ENCODE peak calls at places on chromosomes 4 and X, in six cellular contexts. G is GM20000, N is Calu3, L is ovary, D is cardiac muscle cell, W is WERI-Rb-1. J is an unnamed sample.
A peak's percentile ranks its signal among the peaks of the same experiment; 100 is the strongest.

GRCh38 chrX:118974088-118974907 is at the start of gene LONRF3:
- DNase-seq in G (peak; percentile 22), N (peak; percentile 44), L (peak; percentile 73), D (peak; percentile 13), W (peak; percentile 7), J (peak; percentile 79)

GRCh38 chrX:50100188-50100587 is 100.6 kb downstream of the AKAP4 start:
- DNase-seq in G (peak; percentile 4), N (peak; percentile 28), L (no peak), D (peak; percentile 33), W (no peak), J (no peak)

GRCh38 chr4:86242677-86243076 is 117.2 kb downstream of the MAPK10 start:
- DNase-seq in G (no peak), N (no peak), L (no peak), D (no peak), W (peak; percentile 14), J (no peak)

GRCh38 chr4:174314770-174315169 is 31.1 kb downstream of the CEP44 start:
- DNase-seq in G (no peak), N (no peak), L (no peak), D (no peak), W (peak; percentile 49), J (no peak)

GRCh38 chr4:183540498-183540953 is 35.7 kb downstream of the ING2 start:
- DNase-seq in G (no peak), N (no peak), L (peak; percentile 42), D (peak; percentile 2), W (no peak), J (no peak)

GRCh38 chr4:1748465-1748995 is 27.2 kb downstream of the TACC3 start:
- DNase-seq in G (peak; percentile 96), N (peak; percentile 89), L (peak; percentile 48), D (peak; percentile 91), W (peak; percentile 91), J (peak; percentile 81)

GRCh38 chr4:153649572-153649991 is 34.5 kb upstream of the TLR2 start:
- DNase-seq in G (no peak), N (no peak), L (no peak), D (peak; percentile 10), W (peak; percentile 31), J (no peak)

GRCh38 chrX:153934473-153935325 is at the start of gene NAA10:
- DNase-seq in G (peak; percentile 95), N (peak; percentile 83), L (peak; percentile 72), D (peak; percentile 84), W (peak; percentile 81), J (peak; percentile 81)

GRCh38 chr4:3441501-3442459 is at the start of gene HGFAC:
- DNase-seq in G (no peak), N (no peak), L (no peak), D (no peak), W (no peak), J (no peak)

GRCh38 chr4:173289351-173289725 is 44.8 kb downstream of the HMGB2 start:
- DNase-seq in G (no peak), N (no peak), L (no peak), D (peak; percentile 5), W (no peak), J (no peak)

GRCh38 chr4:109914356-109914755 is 1.7 kb downstream of the EGF start:
- DNase-seq in G (no peak), N (no peak), L (no peak), D (no peak), W (no peak), J (no peak)

GRCh38 chr4:143311924-143312323 is 24.8 kb upstream of the GAB1 start:
- DNase-seq in G (no peak), N (no peak), L (no peak), D (no peak), W (no peak), J (no peak)

GRCh38 chrX:70505451-70505841 is 60.8 kb downstream of the DLG3 start:
- DNase-seq in G (no peak), N (no peak), L (no peak), D (no peak), W (peak; percentile 44), J (no peak)

GRCh38 chrX:1239681-1240142 is 27.3 kb upstream of the CRLF2 start:
- DNase-seq in G (peak; percentile 77), N (no peak), L (no peak), D (no peak), W (no peak), J (peak; percentile 61)

GRCh38 chrX:1941291-1941690 is 326.4 kb downstream of the ASMT start:
- DNase-seq in G (no peak), N (no peak), L (no peak), D (peak; percentile 15), W (no peak), J (no peak)

GRCh38 chr4:189285377-189285776 is 655.3 kb upstream of the FRG1 start:
- DNase-seq in G (no peak), N (no peak), L (no peak), D (no peak), W (no peak), J (no peak)

GRCh38 chrX:22234380-22234779 is 38.3 kb upstream of the CBLL2 start:
- DNase-seq in G (no peak), N (no peak), L (no peak), D (no peak), W (peak; percentile 12), J (no peak)

GRCh38 chr4:131093303-131093702 is 1997.4 kb downstream of the C4orf33 start:
- DNase-seq in G (no peak), N (no peak), L (no peak), D (no peak), W (no peak), J (no peak)

GRCh38 chrX:23938690-23939089 is 30.9 kb downstream of the CXorf58 start:
- DNase-seq in G (no peak), N (no peak), L (no peak), D (no peak), W (no peak), J (no peak)

GRCh38 chr4:108209489-108209888 is 40.8 kb upstream of the LEF1 start:
- DNase-seq in G (no peak), N (no peak), L (no peak), D (no peak), W (no peak), J (no peak)

GRCh38 chrX:14798805-14799397 is 74.0 kb downstream of the FANCB start:
- DNase-seq in G (no peak), N (no peak), L (no peak), D (no peak), W (no peak), J (no peak)

GRCh38 chr4:185128272-185129119 is 14.6 kb upstream of the SLC25A4 start:
- DNase-seq in G (peak; percentile 70), N (peak; percentile 24), L (peak; percentile 59), D (peak; percentile 44), W (no peak), J (peak; percentile 22)

GRCh38 chr4:54678826-54679225 is 21.1 kb downstream of the KIT start:
- DNase-seq in G (no peak), N (no peak), L (no peak), D (peak; percentile 0), W (no peak), J (no peak)

GRCh38 chr4:55018521-55018920 is 106.9 kb downstream of the KDR start:
- DNase-seq in G (no peak), N (no peak), L (no peak), D (no peak), W (no peak), J (no peak)

GRCh38 chr4:47002593-47002992 is 9.2 kb upstream of the GABRA4 start:
- DNase-seq in G (no peak), N (no peak), L (no peak), D (no peak), W (no peak), J (no peak)

GRCh38 chrX:52509916-52510315 is 6.9 kb downstream of the XAGE1B start:
- DNase-seq in G (no peak), N (no peak), L (no peak), D (no peak), W (no peak), J (no peak)

GRCh38 chr4:123986268-123986798 is 589.7 kb downstream of the SPRY1 start:
- DNase-seq in G (no peak), N (peak; percentile 3), L (peak; percentile 39), D (no peak), W (no peak), J (peak; percentile 13)

GRCh38 chrX:134542485-134542884 is 82.5 kb downstream of the HPRT1 start:
- DNase-seq in G (no peak), N (no peak), L (peak; percentile 76), D (no peak), W (peak; percentile 37), J (no peak)
- TF ChIP-seq CTCF in G (no peak), N (no peak), L (no peak), D (no peak), W (no peak), J (no peak)

GRCh38 chr4:44772340-44772739 is 46.0 kb upstream of the GNPDA2 start:
- DNase-seq in G (no peak), N (no peak), L (no peak), D (no peak), W (no peak), J (no peak)

GRCh38 chr4:44766453-44766852 is 40.1 kb upstream of the GNPDA2 start:
- DNase-seq in G (no peak), N (no peak), L (no peak), D (no peak), W (no peak), J (no peak)

DNA sequence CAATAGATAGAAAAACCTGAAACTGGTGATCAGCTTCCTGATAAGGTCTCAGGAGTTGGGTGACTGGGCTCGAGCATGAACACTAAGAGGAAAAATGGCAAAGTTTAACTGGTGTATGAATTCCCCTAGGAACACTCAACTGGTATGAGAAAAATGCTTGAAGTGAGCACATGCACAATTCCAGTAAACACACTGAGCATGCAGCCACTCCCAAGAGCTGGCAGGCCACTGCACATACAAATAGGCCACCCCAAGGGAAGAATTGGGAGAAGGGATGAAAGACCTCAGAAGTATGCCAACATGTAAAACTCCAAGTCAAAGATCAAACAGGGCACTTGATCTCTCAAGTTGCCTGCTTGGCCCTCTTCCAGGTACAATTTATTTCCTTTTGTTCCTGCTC is 45.4 kb upstream of the GNPDA2 start:
- DNase-seq in G (no peak), N (no peak), L (no peak), D (no peak), W (no peak), J (no peak)
- TF ChIP-seq CTCF in G (no peak), N (no peak), L (no peak), D (no peak), W (no peak), J (no peak)

DNA sequence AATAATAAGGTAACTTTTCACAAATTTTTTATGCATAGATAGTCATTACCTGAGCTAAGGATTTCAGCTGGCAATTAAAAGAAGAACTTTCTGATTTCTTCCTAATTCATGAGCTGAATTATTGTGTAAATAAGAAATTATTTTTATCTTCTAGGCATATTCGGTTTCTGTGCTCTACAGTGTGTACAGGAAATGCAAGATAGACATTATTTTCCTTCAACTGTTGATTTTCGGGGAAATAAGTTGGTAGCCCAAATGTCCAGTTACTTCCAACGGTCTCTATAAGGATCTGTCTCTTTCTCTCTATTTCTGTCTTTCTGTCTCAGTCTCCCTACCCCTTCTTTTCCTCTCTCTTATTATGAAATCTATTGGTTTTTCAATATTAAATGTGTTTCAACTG is 137.3 kb upstream of the CLNK start:
- DNase-seq in G (no peak), N (no peak), L (no peak), D (no peak), W (no peak), J (no peak)
- TF ChIP-seq CTCF in G (no peak), N (no peak), L (no peak), D (no peak), W (no peak), J (no peak)

DNA sequence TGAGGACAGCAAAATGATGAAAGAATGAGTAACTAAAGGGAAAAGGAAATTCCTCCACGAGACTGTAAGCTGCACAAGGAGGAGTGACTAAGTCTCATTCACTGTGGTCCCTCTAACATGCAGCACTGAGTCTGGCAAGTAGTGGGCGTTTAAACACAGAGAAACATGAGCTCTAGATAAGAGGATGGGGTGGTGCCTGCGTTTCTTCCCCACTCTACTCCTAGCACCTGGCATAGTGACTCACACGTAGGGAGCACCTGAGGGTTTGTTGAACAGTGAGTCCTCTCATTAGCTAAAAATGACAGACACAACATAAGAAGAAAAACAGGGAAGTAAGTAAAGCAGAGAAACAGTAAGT is 105.8 kb upstream of the CBR4 start:
- DNase-seq in G (no peak), N (peak; percentile 78), L (no peak), D (peak; percentile 20), W (no peak), J (peak; percentile 19)
- TF ChIP-seq CTCF in G (no peak), N (no peak), L (no peak), D (peak; percentile 52), W (no peak), J (no peak)

J was measured in transverse colon.